ENCODE peak calls at places on chromosome 13, in ten cellular contexts. W, E, G, N, Y, M, K, A, V and T are unnamed samples.
A peak's percentile ranks its signal among the peaks of the same experiment; 100 is the strongest.

GRCh38 chr13:71358218-71358617 is 508.8 kb downstream of the DACH1 start:
- DNase-seq in W (no peak), E (no peak), G (no peak), N (no peak), Y (no peak), M (no peak), K (no peak), A (no peak), V (no peak), T (no peak)

GRCh38 chr13:32045963-32046785 is 14.6 kb downstream of the FRY start:
- DNase-seq in W (no peak), E (peak; percentile 28), G (no peak), N (no peak), Y (no peak), M (no peak), K (no peak), A (no peak), V (no peak), T (no peak)

GRCh38 chr13:96671073-96671472 is 323.2 kb downstream of the OXGR1 start:
- DNase-seq in W (no peak), E (no peak), G (no peak), N (no peak), Y (no peak), M (no peak), K (no peak), A (no peak), V (no peak), T (no peak)

GRCh38 chr13:34555988-34556387 is 386.1 kb upstream of the NBEA start:
- DNase-seq in W (no peak), E (no peak), G (no peak), N (no peak), Y (no peak), M (no peak), K (no peak), A (no peak), V (no peak), T (no peak)

GRCh38 chr13:46751811-46752635 is 44.9 kb downstream of the ESD start:
- DNase-seq in W (no peak), E (no peak), G (no peak), N (no peak), Y (no peak), M (no peak), K (no peak), A (no peak), V (no peak), T (no peak)

GRCh38 chr13:36857273-36857672 is 38.3 kb downstream of the RFXAP start:
- DNase-seq in W (no peak), E (no peak), G (no peak), N (no peak), Y (no peak), M (no peak), K (no peak), A (no peak), V (no peak), T (no peak)

GRCh38 chr13:110680852-110681251 is 25.1 kb downstream of the CARS2 start:
- DNase-seq in W (no peak), E (no peak), G (no peak), N (no peak), Y (no peak), M (no peak), K (no peak), A (no peak), V (no peak), T (no peak)

GRCh38 chr13:39765801-39766463 is 110.5 kb downstream of the COG6 start:
- DNase-seq in W (no peak), E (peak; percentile 50), G (no peak), N (no peak), Y (peak; percentile 35), M (no peak), K (no peak), A (no peak), V (peak; percentile 18), T (no peak)

GRCh38 chr13:84917252-84917878 is 881.9 kb downstream of the SLITRK6 start:
- DNase-seq in W (no peak), E (no peak), G (no peak), N (no peak), Y (no peak), M (no peak), K (no peak), A (no peak), V (no peak), T (no peak)

GRCh38 chr13:23621316-23621645 is 51.1 kb downstream of the TNFRSF19 start:
- DNase-seq in W (no peak), E (no peak), G (no peak), N (peak; percentile 50), Y (no peak), M (no peak), K (no peak), A (no peak), V (no peak), T (no peak)

GRCh38 chr13:21010621-21011020 is 50.8 kb downstream of the LATS2 start:
- DNase-seq in W (no peak), E (no peak), G (no peak), N (no peak), Y (no peak), M (no peak), K (no peak), A (no peak), V (no peak), T (no peak)
- H3K4me1 ChIP-seq in W (peaks cover 4% of the 10 kb centered on the region), E (peaks cover 18% of the 10 kb centered on the region), G (peaks cover 9% of the 10 kb centered on the region), N (peaks cover 6% of the 10 kb centered on the region), Y (peaks cover 16% of the 10 kb centered on the region), M (peaks cover 30% of the 10 kb centered on the region), K (peaks cover 3% of the 10 kb centered on the region), A (no peaks in the 10 kb centered on the region), V (peaks cover 84% of the 10 kb centered on the region), T (peaks cover 17% of the 10 kb centered on the region)

DNA sequence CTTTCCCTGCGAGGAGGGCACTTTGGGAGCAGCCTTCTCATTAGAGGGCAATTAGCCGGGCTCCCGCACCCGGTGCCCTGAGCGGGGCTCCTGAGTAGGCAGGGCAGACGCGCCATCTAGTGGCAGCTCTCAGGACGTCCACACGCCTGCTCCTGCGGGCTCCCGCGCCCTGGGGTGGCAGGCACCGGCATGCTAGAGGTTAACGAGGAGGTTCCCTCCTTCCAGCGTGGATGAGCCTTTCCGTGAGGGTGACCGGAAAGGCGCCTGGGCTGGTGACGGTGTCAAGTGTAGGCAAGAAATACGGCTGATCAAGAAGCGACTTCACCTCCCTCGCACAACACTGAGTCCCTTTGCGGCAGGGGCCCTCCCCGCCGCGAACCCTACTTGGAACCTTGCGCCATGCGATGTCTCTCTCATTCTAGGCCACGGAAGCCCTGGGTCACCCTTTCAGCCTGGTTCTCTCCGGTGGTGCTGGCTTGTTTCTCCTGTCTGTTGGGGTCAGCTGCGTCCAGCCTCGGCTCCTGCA is 67.7 kb downstream of the ALOX5AP start:
- DNase-seq in W (peak; percentile 63), E (peak; percentile 84), G (peak; percentile 96), N (no peak), Y (peak; percentile 90), M (peak; percentile 54), K (peak; percentile 56), A (peak; percentile 91), V (peak; percentile 90), T (peak; percentile 9)
- H3K4me3 ChIP-seq in W (peak overlapping the region; percentile 26), E (peak overlapping the region; percentile 35), G (no peak overlapping the region), N (no peak overlapping the region), Y (peak overlapping the region; percentile 34), M (peak overlapping the region; percentile 68), K (no peak overlapping the region), A (peak overlapping the region; percentile 41), V (peak overlapping the region; percentile 58), T (peak overlapping the region; percentile 40)

DNA sequence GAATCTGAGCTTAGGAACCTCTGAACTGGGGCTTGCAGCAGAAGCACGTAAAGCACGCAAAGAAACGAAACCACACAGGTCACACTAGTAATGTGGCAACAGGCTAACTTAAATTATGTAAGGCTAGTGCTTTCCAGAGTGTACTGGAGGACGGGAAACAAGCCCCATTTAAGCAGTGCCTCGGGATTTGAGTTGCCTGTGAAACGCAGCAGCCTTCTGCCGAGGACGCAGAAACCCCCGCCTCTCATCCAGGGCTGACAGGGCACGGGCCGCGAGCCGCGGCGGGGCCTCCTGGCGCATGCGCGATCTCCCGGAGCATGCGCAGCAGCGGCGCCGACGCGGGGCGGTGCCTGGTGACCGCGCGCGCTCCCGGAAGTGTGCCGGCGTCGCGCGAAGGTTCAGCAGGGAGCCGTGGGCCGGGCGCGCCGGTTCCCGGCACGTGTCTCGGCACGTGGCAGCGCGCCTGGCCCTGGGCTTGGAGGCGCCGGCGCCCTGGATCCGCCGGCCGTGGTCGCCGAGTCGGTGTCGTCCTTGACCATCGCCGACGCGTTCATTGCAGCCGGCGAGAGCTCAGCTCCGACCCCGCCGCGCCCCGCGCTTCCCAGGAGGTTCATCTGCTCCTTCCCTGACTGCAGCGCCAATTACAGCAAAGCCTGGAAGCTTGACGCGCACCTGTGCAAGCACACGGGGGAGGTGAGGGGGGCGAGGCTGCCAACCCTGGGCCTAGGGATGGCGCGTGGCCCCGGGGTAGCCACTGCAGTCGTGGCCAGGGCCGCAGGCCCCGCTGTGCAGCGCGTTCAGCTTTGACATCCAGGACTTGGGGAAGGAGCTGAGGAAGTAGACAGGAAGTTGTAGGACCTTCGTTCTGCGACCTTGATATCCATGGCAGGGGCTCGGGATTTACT is at the start of gene GTF3A:
- DNase-seq in W (peak; percentile 87), E (peak; percentile 84), G (peak; percentile 93), N (peak; percentile 30), Y (peak; percentile 85), M (peak; percentile 28), K (peak; percentile 46), A (peak; percentile 92), V (peak; percentile 89), T (no peak)
- H3K4me1 ChIP-seq in W (peaks cover 15% of the 10 kb centered on the region), E (peaks cover 10% of the 10 kb centered on the region), G (peaks cover 3% of the 10 kb centered on the region), N (peaks cover 35% of the 10 kb centered on the region), Y (no peaks in the 10 kb centered on the region), M (peaks cover 17% of the 10 kb centered on the region), K (no peaks in the 10 kb centered on the region), A (no peaks in the 10 kb centered on the region), V (peaks cover 27% of the 10 kb centered on the region), T (peaks cover 24% of the 10 kb centered on the region)

GRCh38 chr13:112215871-112216270 is 148.9 kb downstream of the SOX1 start:
- DNase-seq in W (no peak), E (no peak), G (no peak), N (no peak), Y (no peak), M (no peak), K (no peak), A (no peak), V (no peak), T (no peak)
- H3K4me3 ChIP-seq in W (no peak overlapping the region), E (no peak overlapping the region), G (no peak overlapping the region), N (no peak overlapping the region), Y (no peak overlapping the region), M (no peak overlapping the region), K (no peak overlapping the region), A (no peak overlapping the region), V (no peak overlapping the region), T (no peak overlapping the region)